ENCODE peak calls at places on chromosomes 7 and 10, in eight cellular contexts. One of them, this sample, is unnamed.

GRCh38 chr10:108358912-108359311 is 1194.4 kb upstream of the SORCS1 start:
- DNase-seq in HCT116: no peak
- DNase-seq in A549: peak; percentile 20
- DNase-seq in H9: no peak
- DNase-seq in OCI-LY7: no peak
- DNase-seq in IMR-90: peak; percentile 82
- DNase-seq in MM.1S: no peak
- DNase-seq in K562: no peak
- DNase-seq in this sample: no peak

GRCh38 chr10:115432188-115432819 is 339.1 kb downstream of the ATRNL1 start:
- DNase-seq in H9: no peak
- DNase-seq in HCT116: peak; percentile 26
- DNase-seq in K562: no peak
- DNase-seq in MM.1S: peak; percentile 41
- DNase-seq in IMR-90: peak; percentile 6
- DNase-seq in A549: peak; percentile 29
- DNase-seq in OCI-LY7: peak; percentile 2
- DNase-seq in this sample: no peak

GRCh38 chr10:63588436-63589180 is 67.4 kb downstream of the REEP3 start:
- DNase-seq in OCI-LY7: no peak
- DNase-seq in HCT116: no peak
- DNase-seq in MM.1S: no peak
- DNase-seq in IMR-90: peak; percentile 39
- DNase-seq in H9: no peak
- DNase-seq in A549: peak; percentile 17
- DNase-seq in K562: no peak
- DNase-seq in this sample: no peak

GRCh38 chr7:33903770-33904679 is 1.3 kb upstream of the BMPER start:
- DNase-seq in OCI-LY7: no peak
- DNase-seq in H9: peak; percentile 61
- DNase-seq in K562: no peak
- DNase-seq in MM.1S: peak; percentile 45
- DNase-seq in A549: peak; percentile 54
- DNase-seq in IMR-90: peak; percentile 45
- DNase-seq in HCT116: no peak
- DNase-seq in this sample: no peak

GRCh38 chr10:11237571-11237970 is 219.9 kb downstream of the CELF2 start:
- DNase-seq in OCI-LY7: no peak
- DNase-seq in MM.1S: peak; percentile 50
- DNase-seq in HCT116: no peak
- DNase-seq in K562: no peak
- DNase-seq in H9: no peak
- DNase-seq in IMR-90: no peak
- DNase-seq in A549: no peak
- DNase-seq in this sample: no peak

GRCh38 chr10:11547111-11547625 is 64.3 kb downstream of the USP6NL start:
- DNase-seq in K562: no peak
- DNase-seq in A549: no peak
- DNase-seq in HCT116: no peak
- DNase-seq in OCI-LY7: no peak
- DNase-seq in IMR-90: no peak
- DNase-seq in H9: no peak
- DNase-seq in MM.1S: no peak
- DNase-seq in this sample: no peak

GRCh38 chr10:127227663-127228062 is 31.3 kb upstream of the INSYN2A start:
- DNase-seq in H9: no peak
- DNase-seq in HCT116: no peak
- DNase-seq in A549: no peak
- DNase-seq in K562: no peak
- DNase-seq in OCI-LY7: no peak
- DNase-seq in MM.1S: no peak
- DNase-seq in IMR-90: no peak
- DNase-seq in this sample: no peak

GRCh38 chr7:109476409-109476808 is 906.7 kb downstream of the DNAJB9 start:
- DNase-seq in MM.1S: no peak
- DNase-seq in A549: no peak
- DNase-seq in OCI-LY7: no peak
- DNase-seq in H9: no peak
- DNase-seq in HCT116: no peak
- DNase-seq in IMR-90: no peak
- DNase-seq in K562: no peak
- DNase-seq in this sample: no peak

GRCh38 chr7:94676431-94676830 is 20.5 kb upstream of the SGCE start:
- DNase-seq in K562: no peak
- DNase-seq in A549: no peak
- DNase-seq in MM.1S: no peak
- DNase-seq in OCI-LY7: no peak
- DNase-seq in HCT116: no peak
- DNase-seq in IMR-90: no peak
- DNase-seq in H9: no peak
- DNase-seq in this sample: no peak

GRCh38 chr7:98878365-98879197 is at the start of gene TRRAP:
- DNase-seq in MM.1S: peak; percentile 66
- DNase-seq in A549: peak; percentile 79
- DNase-seq in HCT116: no peak
- DNase-seq in K562: peak; percentile 89
- DNase-seq in H9: peak; percentile 75
- DNase-seq in IMR-90: peak; percentile 62
- DNase-seq in OCI-LY7: peak; percentile 85
- DNase-seq in this sample: peak; percentile 78

GRCh38 chr10:48444266-48444665 is 137.8 kb downstream of the MAPK8 start:
- DNase-seq in MM.1S: no peak
- DNase-seq in A549: peak; percentile 57
- DNase-seq in H9: peak; percentile 54
- DNase-seq in IMR-90: peak; percentile 51
- DNase-seq in OCI-LY7: peak; percentile 16
- DNase-seq in HCT116: peak; percentile 12
- DNase-seq in K562: peak; percentile 46
- DNase-seq in this sample: peak; percentile 4

GRCh38 chr10:44723654-44724053 is 187.5 kb upstream of the TMEM72 start:
- DNase-seq in IMR-90: peak; percentile 82
- DNase-seq in HCT116: no peak
- DNase-seq in K562: no peak
- DNase-seq in OCI-LY7: no peak
- DNase-seq in H9: no peak
- DNase-seq in A549: no peak
- DNase-seq in MM.1S: no peak
- DNase-seq in this sample: no peak

GRCh38 chr10:70328987-70329386 is 45.2 kb upstream of the NPFFR1 start:
- DNase-seq in MM.1S: no peak
- DNase-seq in K562: no peak
- DNase-seq in A549: no peak
- DNase-seq in HCT116: no peak
- DNase-seq in H9: no peak
- DNase-seq in IMR-90: peak; percentile 28
- DNase-seq in OCI-LY7: no peak
- DNase-seq in this sample: no peak

GRCh38 chr7:91609525-91609924 is 271.0 kb downstream of the MTERF1 start:
- DNase-seq in IMR-90: no peak
- DNase-seq in K562: no peak
- DNase-seq in HCT116: no peak
- DNase-seq in MM.1S: no peak
- DNase-seq in H9: no peak
- DNase-seq in A549: no peak
- DNase-seq in OCI-LY7: no peak
- DNase-seq in this sample: no peak

GRCh38 chr7:94325121-94325475 is 69.6 kb upstream of the COL1A2 start:
- DNase-seq in K562: no peak
- DNase-seq in OCI-LY7: no peak
- DNase-seq in H9: no peak
- DNase-seq in IMR-90: no peak
- DNase-seq in HCT116: no peak
- DNase-seq in MM.1S: no peak
- DNase-seq in A549: no peak
- DNase-seq in this sample: no peak

GRCh38 chr10:6649107-6649720 is 69.1 kb upstream of the PRKCQ start:
- DNase-seq in HCT116: no peak
- DNase-seq in OCI-LY7: no peak
- DNase-seq in K562: no peak
- DNase-seq in MM.1S: peak; percentile 4
- DNase-seq in IMR-90: no peak
- DNase-seq in H9: no peak
- DNase-seq in A549: no peak
- DNase-seq in this sample: no peak
- H3K27ac ChIP-seq in HCT116: no peak overlapping the region
- H3K27ac ChIP-seq in OCI-LY7: no peak overlapping the region
- H3K27ac ChIP-seq in K562: no peak overlapping the region
- H3K27ac ChIP-seq in MM.1S: no peak overlapping the region
- H3K27ac ChIP-seq in IMR-90: no peak overlapping the region
- H3K27ac ChIP-seq in H9: no peak overlapping the region
- H3K27ac ChIP-seq in A549: no peak overlapping the region
- H3K27ac ChIP-seq in this sample: no peak overlapping the region

DNA sequence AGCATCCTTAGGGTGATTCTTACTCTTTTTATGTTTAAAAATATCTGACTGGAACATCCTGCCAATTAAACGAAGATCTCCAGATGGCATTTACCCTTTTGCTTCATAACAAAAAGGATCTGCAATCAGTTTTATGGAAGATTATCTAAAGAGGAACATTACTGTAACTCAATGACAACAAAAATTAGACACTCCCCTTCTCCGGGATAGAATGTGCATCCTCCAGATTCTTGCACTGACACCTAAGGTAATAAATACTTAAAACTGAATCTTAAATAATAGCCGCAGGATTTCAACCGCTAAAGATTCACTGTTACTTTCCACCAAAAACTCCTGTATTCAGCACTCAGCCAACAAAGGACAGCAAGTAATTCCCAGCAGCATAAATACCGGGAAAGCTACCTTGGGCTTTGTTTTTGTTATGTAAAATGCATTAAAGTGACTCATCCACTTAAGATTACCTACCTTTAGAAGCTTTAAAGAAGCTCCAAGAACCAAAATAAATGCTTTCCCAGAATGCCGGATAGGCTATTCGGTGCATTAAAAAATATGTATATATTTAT is 1.6 kb downstream of the CACNA2D1 start:
- DNase-seq in OCI-LY7: no peak
- DNase-seq in HCT116: no peak
- DNase-seq in IMR-90: peak; percentile 41
- DNase-seq in H9: no peak
- DNase-seq in K562: no peak
- DNase-seq in A549: peak; percentile 18
- DNase-seq in MM.1S: no peak
- DNase-seq in this sample: no peak
- H3K4me2 ChIP-seq in OCI-LY7: no peak overlapping the region
- H3K4me2 ChIP-seq in HCT116: no peak overlapping the region
- H3K4me2 ChIP-seq in IMR-90: peak overlapping the region; percentile 72
- H3K4me2 ChIP-seq in H9: peak overlapping the region; percentile 81
- H3K4me2 ChIP-seq in K562: no peak overlapping the region
- H3K4me2 ChIP-seq in A549: peak overlapping the region; percentile 83
- H3K4me2 ChIP-seq in MM.1S: peak overlapping the region; percentile 91
- H3K4me2 ChIP-seq in this sample: no peak overlapping the region

GRCh38 chr10:22606164-22606614 is 108.2 kb downstream of the PIP4K2A start:
- DNase-seq in OCI-LY7: peak; percentile 86
- DNase-seq in IMR-90: peak; percentile 59
- DNase-seq in MM.1S: peak; percentile 95
- DNase-seq in H9: no peak
- DNase-seq in HCT116: no peak
- DNase-seq in K562: peak; percentile 25
- DNase-seq in A549: no peak
- DNase-seq in this sample: peak; percentile 48

GRCh38 chr10:22604314-22605091 is 109.9 kb downstream of the PIP4K2A start:
- DNase-seq in IMR-90: no peak
- DNase-seq in OCI-LY7: no peak
- DNase-seq in MM.1S: no peak
- DNase-seq in K562: no peak
- DNase-seq in A549: no peak
- DNase-seq in HCT116: no peak
- DNase-seq in H9: no peak
- DNase-seq in this sample: no peak

GRCh38 chr10:22603581-22603980 is 110.8 kb downstream of the PIP4K2A start:
- DNase-seq in MM.1S: no peak
- DNase-seq in K562: no peak
- DNase-seq in IMR-90: no peak
- DNase-seq in H9: no peak
- DNase-seq in HCT116: no peak
- DNase-seq in OCI-LY7: no peak
- DNase-seq in A549: no peak
- DNase-seq in this sample: no peak

GRCh38 chr10:22607261-22607660 is 107.1 kb downstream of the PIP4K2A start:
- DNase-seq in H9: no peak
- DNase-seq in MM.1S: no peak
- DNase-seq in K562: no peak
- DNase-seq in HCT116: no peak
- DNase-seq in IMR-90: no peak
- DNase-seq in OCI-LY7: no peak
- DNase-seq in A549: no peak
- DNase-seq in this sample: no peak

DNA sequence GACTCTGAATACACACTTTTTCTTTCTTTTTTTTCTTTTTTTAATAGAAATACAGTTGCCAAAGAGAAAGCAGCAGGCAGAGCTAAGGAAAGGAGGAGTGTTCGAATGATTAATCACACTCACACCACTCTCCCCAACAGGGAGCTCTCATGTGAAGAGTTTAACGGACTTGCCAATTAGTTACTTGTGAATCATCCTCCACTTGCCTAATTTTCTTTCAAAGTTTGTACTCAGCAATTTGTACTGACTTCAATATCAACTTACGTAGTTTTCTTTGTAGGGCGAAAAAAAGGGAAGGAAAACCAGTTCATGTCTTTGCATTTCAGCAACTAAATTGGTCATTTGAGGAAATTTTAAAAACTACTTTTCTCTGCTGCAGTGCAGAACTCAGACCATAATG is 109.2 kb downstream of the PIP4K2A start:
- DNase-seq in H9: no peak
- DNase-seq in A549: no peak
- DNase-seq in K562: no peak
- DNase-seq in MM.1S: no peak
- DNase-seq in OCI-LY7: peak; percentile 48
- DNase-seq in IMR-90: peak; percentile 35
- DNase-seq in HCT116: no peak
- DNase-seq in this sample: no peak
- H3K27ac ChIP-seq in H9: no peak overlapping the region
- H3K27ac ChIP-seq in A549: no peak overlapping the region
- H3K27ac ChIP-seq in K562: peak overlapping the region; percentile 20
- H3K27ac ChIP-seq in MM.1S: no peak overlapping the region
- H3K27ac ChIP-seq in OCI-LY7: peak overlapping the region; percentile 67
- H3K27ac ChIP-seq in IMR-90: no peak overlapping the region
- H3K27ac ChIP-seq in HCT116: no peak overlapping the region
- H3K27ac ChIP-seq in this sample: no peak overlapping the region

DNA sequence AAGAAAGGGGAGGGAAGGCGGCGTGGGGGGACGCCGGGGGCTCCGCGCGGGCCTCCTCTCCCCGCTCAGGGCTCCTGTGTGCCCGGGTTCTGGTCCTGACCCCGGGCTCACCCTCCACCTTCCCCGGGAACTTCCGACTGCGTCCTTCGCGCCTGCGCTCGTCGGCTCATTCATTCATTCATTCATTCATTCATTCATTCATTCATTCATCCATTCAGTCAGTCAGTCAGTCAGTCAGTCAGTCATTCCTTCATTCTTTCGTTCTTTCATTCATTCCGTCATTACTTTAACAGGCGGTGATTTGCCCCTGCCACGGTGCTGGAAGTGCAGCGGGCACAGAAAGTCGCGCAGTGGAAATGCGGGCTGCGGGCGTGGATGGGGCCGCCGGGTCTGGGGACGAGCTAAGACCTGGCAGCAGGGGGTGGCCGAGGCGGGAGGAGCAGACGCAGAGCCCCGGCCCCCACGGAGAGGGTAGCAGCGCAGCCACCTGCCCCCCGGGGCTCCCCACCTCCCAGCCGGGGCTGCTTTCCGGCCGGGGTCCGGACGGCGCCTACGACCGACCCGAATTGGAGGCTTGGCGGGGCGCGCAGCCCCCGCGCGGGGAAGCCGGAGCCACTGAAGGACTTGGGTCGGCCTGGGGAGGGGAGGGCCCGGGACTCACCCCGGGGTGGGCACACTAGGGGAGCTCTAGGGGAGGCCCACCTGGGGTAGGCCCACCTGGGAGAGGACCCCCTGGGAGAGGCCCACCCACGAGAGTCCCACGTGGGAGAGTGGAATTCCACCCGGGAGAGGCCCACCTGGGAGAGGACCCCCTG is 577 bp upstream of the CFAP46 start:
- DNase-seq in HCT116: no peak
- DNase-seq in K562: no peak
- DNase-seq in A549: peak; percentile 68
- DNase-seq in OCI-LY7: no peak
- DNase-seq in IMR-90: no peak
- DNase-seq in MM.1S: no peak
- DNase-seq in H9: no peak
- DNase-seq in this sample: no peak
- H3K4me2 ChIP-seq in HCT116: peak overlapping the region; percentile 69
- H3K4me2 ChIP-seq in K562: no peak overlapping the region
- H3K4me2 ChIP-seq in A549: peak overlapping the region; percentile 96
- H3K4me2 ChIP-seq in OCI-LY7: no peak overlapping the region
- H3K4me2 ChIP-seq in IMR-90: peak overlapping the region; percentile 82
- H3K4me2 ChIP-seq in MM.1S: no peak overlapping the region
- H3K4me2 ChIP-seq in H9: peak overlapping the region; percentile 71
- H3K4me2 ChIP-seq in this sample: no peak overlapping the region

This sample was measured in DND-41.